ENCODE peak calls at places on chromosome 20, in ten cellular contexts. One of them, this sample, is unnamed.

GRCh38 chr20:41213150-41213820 is 75.9 kb downstream of the PLCG1 start:
- DNase-seq in activated CD4-positive, alpha-beta T cell treated with anti-CD3 and anti-CD28 coated beads, Interleukin-2, amount 50 U/mL, for 4 hours: no peak
- DNase-seq in NCI-H2171: no peak
- DNase-seq in H54: peak
- DNase-seq in posterior cingulate gyrus: no peak
- DNase-seq in T-helper 9 cell: no peak
- DNase-seq in dermis microvascular lymphatic vessel endothelial cell: no peak
- DNase-seq in left cardiac atrium: no peak
- DNase-seq in RPMI7951: peak
- DNase-seq in stimulated activated naive CD8-positive, alpha-beta T cell treated with anti-CD3 and anti-CD28 coated beads, Interleukin-15, amount 100 ng/mL, for 72 hours: no peak
- DNase-seq in this sample: no peak

GRCh38 chr20:43119720-43120119 is 70.0 kb downstream of the PTPRT start:
- DNase-seq in activated CD4-positive, alpha-beta T cell treated with anti-CD3 and anti-CD28 coated beads, Interleukin-2, amount 50 U/mL, for 4 hours: no peak
- DNase-seq in NCI-H2171: no peak
- DNase-seq in H54: no peak
- DNase-seq in posterior cingulate gyrus: no peak
- DNase-seq in T-helper 9 cell: no peak
- DNase-seq in dermis microvascular lymphatic vessel endothelial cell: no peak
- DNase-seq in left cardiac atrium: no peak
- DNase-seq in RPMI7951: no peak
- DNase-seq in stimulated activated naive CD8-positive, alpha-beta T cell treated with anti-CD3 and anti-CD28 coated beads, Interleukin-15, amount 100 ng/mL, for 72 hours: no peak
- DNase-seq in this sample: no peak

GRCh38 chr20:5153612-5154542 is 27.1 kb downstream of the CDS2 start:
- DNase-seq in activated CD4-positive, alpha-beta T cell treated with anti-CD3 and anti-CD28 coated beads, Interleukin-2, amount 50 U/mL, for 4 hours: no peak
- DNase-seq in NCI-H2171: no peak
- DNase-seq in H54: no peak
- DNase-seq in posterior cingulate gyrus: no peak
- DNase-seq in T-helper 9 cell: no peak
- DNase-seq in dermis microvascular lymphatic vessel endothelial cell: no peak
- DNase-seq in left cardiac atrium: no peak
- DNase-seq in RPMI7951: no peak
- DNase-seq in stimulated activated naive CD8-positive, alpha-beta T cell treated with anti-CD3 and anti-CD28 coated beads, Interleukin-15, amount 100 ng/mL, for 72 hours: peak
- DNase-seq in this sample: no peak

GRCh38 chr20:63756648-63756991 is 17.0 kb downstream of the SLC2A4RG start:
- DNase-seq in activated CD4-positive, alpha-beta T cell treated with anti-CD3 and anti-CD28 coated beads, Interleukin-2, amount 50 U/mL, for 4 hours: no peak
- DNase-seq in NCI-H2171: no peak
- DNase-seq in H54: no peak
- DNase-seq in posterior cingulate gyrus: no peak
- DNase-seq in T-helper 9 cell: no peak
- DNase-seq in dermis microvascular lymphatic vessel endothelial cell: no peak
- DNase-seq in left cardiac atrium: no peak
- DNase-seq in RPMI7951: no peak
- DNase-seq in stimulated activated naive CD8-positive, alpha-beta T cell treated with anti-CD3 and anti-CD28 coated beads, Interleukin-15, amount 100 ng/mL, for 72 hours: peak
- DNase-seq in this sample: no peak

GRCh38 chr20:32626859-32627636 is 41.9 kb upstream of the NOL4L start:
- DNase-seq in activated CD4-positive, alpha-beta T cell treated with anti-CD3 and anti-CD28 coated beads, Interleukin-2, amount 50 U/mL, for 4 hours: no peak
- DNase-seq in NCI-H2171: peak
- DNase-seq in H54: no peak
- DNase-seq in posterior cingulate gyrus: peak
- DNase-seq in T-helper 9 cell: no peak
- DNase-seq in dermis microvascular lymphatic vessel endothelial cell: no peak
- DNase-seq in left cardiac atrium: no peak
- DNase-seq in RPMI7951: no peak
- DNase-seq in stimulated activated naive CD8-positive, alpha-beta T cell treated with anti-CD3 and anti-CD28 coated beads, Interleukin-15, amount 100 ng/mL, for 72 hours: peak
- DNase-seq in this sample: no peak

GRCh38 chr20:63068711-63069367 is 62.1 kb upstream of the BHLHE23 start:
- DNase-seq in activated CD4-positive, alpha-beta T cell treated with anti-CD3 and anti-CD28 coated beads, Interleukin-2, amount 50 U/mL, for 4 hours: no peak
- DNase-seq in NCI-H2171: no peak
- DNase-seq in H54: no peak
- DNase-seq in posterior cingulate gyrus: no peak
- DNase-seq in T-helper 9 cell: no peak
- DNase-seq in dermis microvascular lymphatic vessel endothelial cell: no peak
- DNase-seq in left cardiac atrium: peak
- DNase-seq in RPMI7951: no peak
- DNase-seq in stimulated activated naive CD8-positive, alpha-beta T cell treated with anti-CD3 and anti-CD28 coated beads, Interleukin-15, amount 100 ng/mL, for 72 hours: no peak
- DNase-seq in this sample: peak

GRCh38 chr20:46040902-46041535 is 12.0 kb downstream of the SLC12A5 start:
- DNase-seq in activated CD4-positive, alpha-beta T cell treated with anti-CD3 and anti-CD28 coated beads, Interleukin-2, amount 50 U/mL, for 4 hours: no peak
- DNase-seq in NCI-H2171: no peak
- DNase-seq in H54: peak
- DNase-seq in posterior cingulate gyrus: peak
- DNase-seq in T-helper 9 cell: peak
- DNase-seq in dermis microvascular lymphatic vessel endothelial cell: no peak
- DNase-seq in left cardiac atrium: no peak
- DNase-seq in RPMI7951: peak
- DNase-seq in stimulated activated naive CD8-positive, alpha-beta T cell treated with anti-CD3 and anti-CD28 coated beads, Interleukin-15, amount 100 ng/mL, for 72 hours: peak
- DNase-seq in this sample: no peak

GRCh38 chr20:60512436-60512835 is 554.2 kb downstream of the CDH26 start:
- DNase-seq in activated CD4-positive, alpha-beta T cell treated with anti-CD3 and anti-CD28 coated beads, Interleukin-2, amount 50 U/mL, for 4 hours: no peak
- DNase-seq in NCI-H2171: no peak
- DNase-seq in H54: peak
- DNase-seq in posterior cingulate gyrus: peak
- DNase-seq in T-helper 9 cell: no peak
- DNase-seq in dermis microvascular lymphatic vessel endothelial cell: no peak
- DNase-seq in left cardiac atrium: no peak
- DNase-seq in RPMI7951: peak
- DNase-seq in stimulated activated naive CD8-positive, alpha-beta T cell treated with anti-CD3 and anti-CD28 coated beads, Interleukin-15, amount 100 ng/mL, for 72 hours: no peak
- DNase-seq in this sample: no peak